ENCODE peak calls at places on chromosomes 3 and 15, in nine cellular contexts. One of them, this sample, is unnamed.

GRCh38 chr3:42539871-42540714 is 37.6 kb downstream of the VIPR1 start:
- DNase-seq in T follicular helper cell: peak
- DNase-seq in RCC 7860: no peak
- DNase-seq in OCI-LY7: peak
- DNase-seq in NCI-H510A treated with DMSO at 0.1 percent for 48 hours: peak
- DNase-seq in tibial nerve: peak
- DNase-seq in effector CD8-positive, alpha-beta T cell: peak
- DNase-seq in cardiac fibroblast: peak
- DNase-seq in type B pancreatic cell: no peak
- DNase-seq in this sample: peak

GRCh38 chr15:68354923-68355322 is 77.0 kb downstream of the ITGA11 start:
- DNase-seq in cardiac fibroblast: peak
- DNase-seq in tibial nerve: no peak
- DNase-seq in RCC 7860: peak
- DNase-seq in effector CD8-positive, alpha-beta T cell: no peak
- DNase-seq in NCI-H510A treated with DMSO at 0.1 percent for 48 hours: no peak
- DNase-seq in T follicular helper cell: no peak
- DNase-seq in type B pancreatic cell: no peak
- DNase-seq in OCI-LY7: no peak
- DNase-seq in this sample: no peak

GRCh38 chr3:164918915-164919314 is 159.4 kb downstream of the SI start:
- DNase-seq in type B pancreatic cell: no peak
- DNase-seq in OCI-LY7: no peak
- DNase-seq in RCC 7860: no peak
- DNase-seq in NCI-H510A treated with DMSO at 0.1 percent for 48 hours: no peak
- DNase-seq in tibial nerve: no peak
- DNase-seq in cardiac fibroblast: no peak
- DNase-seq in T follicular helper cell: no peak
- DNase-seq in effector CD8-positive, alpha-beta T cell: no peak
- DNase-seq in this sample: no peak

GRCh38 chr15:72474912-72475601 is 927 bp downstream of the ARIH1 start:
- DNase-seq in NCI-H510A treated with DMSO at 0.1 percent for 48 hours: peak
- DNase-seq in type B pancreatic cell: peak
- DNase-seq in RCC 7860: peak
- DNase-seq in effector CD8-positive, alpha-beta T cell: peak
- DNase-seq in tibial nerve: peak
- DNase-seq in OCI-LY7: peak
- DNase-seq in T follicular helper cell: peak
- DNase-seq in cardiac fibroblast: peak
- DNase-seq in this sample: peak

GRCh38 chr3:132283440-132283839 is 33.8 kb upstream of the ACP3 start:
- DNase-seq in NCI-H510A treated with DMSO at 0.1 percent for 48 hours: peak
- DNase-seq in effector CD8-positive, alpha-beta T cell: no peak
- DNase-seq in cardiac fibroblast: peak
- DNase-seq in RCC 7860: no peak
- DNase-seq in type B pancreatic cell: no peak
- DNase-seq in OCI-LY7: no peak
- DNase-seq in T follicular helper cell: no peak
- DNase-seq in tibial nerve: peak
- DNase-seq in this sample: peak

GRCh38 chr15:39304201-39304841 is 276.6 kb upstream of the THBS1 start:
- DNase-seq in type B pancreatic cell: no peak
- DNase-seq in cardiac fibroblast: no peak
- DNase-seq in OCI-LY7: no peak
- DNase-seq in tibial nerve: no peak
- DNase-seq in effector CD8-positive, alpha-beta T cell: no peak
- DNase-seq in RCC 7860: no peak
- DNase-seq in NCI-H510A treated with DMSO at 0.1 percent for 48 hours: no peak
- DNase-seq in T follicular helper cell: no peak
- DNase-seq in this sample: no peak

GRCh38 chr3:155664922-155665695 is 79.8 kb downstream of the PLCH1 start:
- DNase-seq in OCI-LY7: no peak
- DNase-seq in effector CD8-positive, alpha-beta T cell: no peak
- DNase-seq in RCC 7860: peak
- DNase-seq in T follicular helper cell: no peak
- DNase-seq in NCI-H510A treated with DMSO at 0.1 percent for 48 hours: no peak
- DNase-seq in tibial nerve: peak
- DNase-seq in cardiac fibroblast: peak
- DNase-seq in type B pancreatic cell: no peak
- DNase-seq in this sample: peak

GRCh38 chr3:197363553-197364409 is 65.4 kb upstream of the DLG1 start:
- DNase-seq in NCI-H510A treated with DMSO at 0.1 percent for 48 hours: no peak
- DNase-seq in tibial nerve: no peak
- DNase-seq in cardiac fibroblast: no peak
- DNase-seq in OCI-LY7: no peak
- DNase-seq in effector CD8-positive, alpha-beta T cell: no peak
- DNase-seq in type B pancreatic cell: no peak
- DNase-seq in T follicular helper cell: no peak
- DNase-seq in RCC 7860: no peak
- DNase-seq in this sample: no peak

GRCh38 chr15:73571346-73571745 is 61.8 kb downstream of the NPTN start:
- DNase-seq in tibial nerve: no peak
- DNase-seq in effector CD8-positive, alpha-beta T cell: no peak
- DNase-seq in OCI-LY7: no peak
- DNase-seq in type B pancreatic cell: no peak
- DNase-seq in cardiac fibroblast: no peak
- DNase-seq in NCI-H510A treated with DMSO at 0.1 percent for 48 hours: peak
- DNase-seq in RCC 7860: no peak
- DNase-seq in T follicular helper cell: no peak
- DNase-seq in this sample: no peak

GRCh38 chr3:193214445-193214844 is 26.6 kb upstream of the PLAAT1 start:
- DNase-seq in T follicular helper cell: no peak
- DNase-seq in tibial nerve: no peak
- DNase-seq in cardiac fibroblast: no peak
- DNase-seq in effector CD8-positive, alpha-beta T cell: no peak
- DNase-seq in type B pancreatic cell: no peak
- DNase-seq in NCI-H510A treated with DMSO at 0.1 percent for 48 hours: peak
- DNase-seq in OCI-LY7: no peak
- DNase-seq in RCC 7860: no peak
- DNase-seq in this sample: no peak

GRCh38 chr15:92324036-92324963 is 69.4 kb upstream of the ST8SIA2 start:
- DNase-seq in RCC 7860: no peak
- DNase-seq in effector CD8-positive, alpha-beta T cell: no peak
- DNase-seq in OCI-LY7: no peak
- DNase-seq in type B pancreatic cell: no peak
- DNase-seq in cardiac fibroblast: no peak
- DNase-seq in NCI-H510A treated with DMSO at 0.1 percent for 48 hours: no peak
- DNase-seq in tibial nerve: no peak
- DNase-seq in T follicular helper cell: no peak
- DNase-seq in this sample: no peak

GRCh38 chr3:194690501-194691372 is 5.1 kb downstream of the FAM43A start:
- DNase-seq in T follicular helper cell: no peak
- DNase-seq in type B pancreatic cell: no peak
- DNase-seq in RCC 7860: no peak
- DNase-seq in NCI-H510A treated with DMSO at 0.1 percent for 48 hours: peak
- DNase-seq in effector CD8-positive, alpha-beta T cell: no peak
- DNase-seq in OCI-LY7: peak
- DNase-seq in cardiac fibroblast: peak
- DNase-seq in tibial nerve: no peak
- DNase-seq in this sample: no peak

GRCh38 chr3:99868438-99868723 is 50.7 kb downstream of the CMSS1 start:
- DNase-seq in T follicular helper cell: no peak
- DNase-seq in RCC 7860: peak
- DNase-seq in NCI-H510A treated with DMSO at 0.1 percent for 48 hours: no peak
- DNase-seq in cardiac fibroblast: peak
- DNase-seq in OCI-LY7: peak
- DNase-seq in effector CD8-positive, alpha-beta T cell: no peak
- DNase-seq in tibial nerve: no peak
- DNase-seq in type B pancreatic cell: no peak
- DNase-seq in this sample: no peak

GRCh38 chr3:8660271-8660731 is 15.7 kb upstream of the SSUH2 start:
- DNase-seq in OCI-LY7: no peak
- DNase-seq in cardiac fibroblast: peak
- DNase-seq in T follicular helper cell: no peak
- DNase-seq in NCI-H510A treated with DMSO at 0.1 percent for 48 hours: no peak
- DNase-seq in effector CD8-positive, alpha-beta T cell: no peak
- DNase-seq in tibial nerve: no peak
- DNase-seq in type B pancreatic cell: no peak
- DNase-seq in RCC 7860: no peak
- DNase-seq in this sample: no peak

GRCh38 chr3:79766474-79767193 is 1.2 kb downstream of the ROBO1 start:
- DNase-seq in effector CD8-positive, alpha-beta T cell: no peak
- DNase-seq in NCI-H510A treated with DMSO at 0.1 percent for 48 hours: no peak
- DNase-seq in cardiac fibroblast: no peak
- DNase-seq in tibial nerve: no peak
- DNase-seq in type B pancreatic cell: no peak
- DNase-seq in OCI-LY7: no peak
- DNase-seq in T follicular helper cell: no peak
- DNase-seq in RCC 7860: no peak
- DNase-seq in this sample: no peak

GRCh38 chr3:53845103-53845880 is 927 bp downstream of the CHDH start:
- DNase-seq in OCI-LY7: peak
- DNase-seq in type B pancreatic cell: no peak
- DNase-seq in cardiac fibroblast: peak
- DNase-seq in tibial nerve: peak
- DNase-seq in RCC 7860: no peak
- DNase-seq in effector CD8-positive, alpha-beta T cell: no peak
- DNase-seq in T follicular helper cell: no peak
- DNase-seq in NCI-H510A treated with DMSO at 0.1 percent for 48 hours: peak
- DNase-seq in this sample: peak

GRCh38 chr3:33884204-33884561 is 85.8 kb downstream of the PDCD6IP start:
- DNase-seq in tibial nerve: no peak
- DNase-seq in T follicular helper cell: no peak
- DNase-seq in NCI-H510A treated with DMSO at 0.1 percent for 48 hours: no peak
- DNase-seq in OCI-LY7: no peak
- DNase-seq in type B pancreatic cell: no peak
- DNase-seq in effector CD8-positive, alpha-beta T cell: no peak
- DNase-seq in cardiac fibroblast: peak
- DNase-seq in RCC 7860: no peak
- DNase-seq in this sample: no peak

GRCh38 chr15:71296032-71296686 is 180.9 kb downstream of the THSD4 start:
- DNase-seq in OCI-LY7: no peak
- DNase-seq in RCC 7860: peak
- DNase-seq in effector CD8-positive, alpha-beta T cell: no peak
- DNase-seq in tibial nerve: no peak
- DNase-seq in NCI-H510A treated with DMSO at 0.1 percent for 48 hours: no peak
- DNase-seq in cardiac fibroblast: peak
- DNase-seq in T follicular helper cell: no peak
- DNase-seq in type B pancreatic cell: no peak
- DNase-seq in this sample: no peak

GRCh38 chr3:194879126-194879887 is 193.6 kb downstream of the FAM43A start:
- DNase-seq in cardiac fibroblast: peak
- DNase-seq in effector CD8-positive, alpha-beta T cell: no peak
- DNase-seq in tibial nerve: no peak
- DNase-seq in RCC 7860: no peak
- DNase-seq in NCI-H510A treated with DMSO at 0.1 percent for 48 hours: no peak
- DNase-seq in type B pancreatic cell: peak
- DNase-seq in OCI-LY7: peak
- DNase-seq in T follicular helper cell: no peak
- DNase-seq in this sample: no peak

GRCh38 chr3:42819351-42819965 is 10.2 kb downstream of the ACKR2 start:
- DNase-seq in RCC 7860: no peak
- DNase-seq in NCI-H510A treated with DMSO at 0.1 percent for 48 hours: peak
- DNase-seq in OCI-LY7: no peak
- DNase-seq in type B pancreatic cell: no peak
- DNase-seq in tibial nerve: no peak
- DNase-seq in effector CD8-positive, alpha-beta T cell: no peak
- DNase-seq in cardiac fibroblast: no peak
- DNase-seq in T follicular helper cell: no peak
- DNase-seq in this sample: no peak

GRCh38 chr3:125916376-125916978 is 52.5 kb upstream of the ROPN1B start:
- DNase-seq in tibial nerve: peak
- DNase-seq in T follicular helper cell: peak
- DNase-seq in effector CD8-positive, alpha-beta T cell: peak
- DNase-seq in type B pancreatic cell: peak
- DNase-seq in RCC 7860: peak
- DNase-seq in NCI-H510A treated with DMSO at 0.1 percent for 48 hours: peak
- DNase-seq in OCI-LY7: peak
- DNase-seq in cardiac fibroblast: peak
- DNase-seq in this sample: no peak

GRCh38 chr3:103056552-103056951 is 621.7 kb downstream of the ZPLD1 start:
- DNase-seq in NCI-H510A treated with DMSO at 0.1 percent for 48 hours: no peak
- DNase-seq in T follicular helper cell: no peak
- DNase-seq in cardiac fibroblast: no peak
- DNase-seq in type B pancreatic cell: no peak
- DNase-seq in OCI-LY7: no peak
- DNase-seq in tibial nerve: no peak
- DNase-seq in effector CD8-positive, alpha-beta T cell: no peak
- DNase-seq in RCC 7860: no peak
- DNase-seq in this sample: no peak

GRCh38 chr15:96115642-96116041 is 214.9 kb upstream of the NR2F2 start:
- DNase-seq in NCI-H510A treated with DMSO at 0.1 percent for 48 hours: no peak
- DNase-seq in T follicular helper cell: no peak
- DNase-seq in type B pancreatic cell: no peak
- DNase-seq in tibial nerve: no peak
- DNase-seq in OCI-LY7: no peak
- DNase-seq in effector CD8-positive, alpha-beta T cell: no peak
- DNase-seq in cardiac fibroblast: peak
- DNase-seq in RCC 7860: peak
- DNase-seq in this sample: no peak

GRCh38 chr3:194808709-194809108 is 123.0 kb downstream of the FAM43A start:
- DNase-seq in NCI-H510A treated with DMSO at 0.1 percent for 48 hours: no peak
- DNase-seq in effector CD8-positive, alpha-beta T cell: no peak
- DNase-seq in RCC 7860: peak
- DNase-seq in tibial nerve: no peak
- DNase-seq in cardiac fibroblast: peak
- DNase-seq in T follicular helper cell: no peak
- DNase-seq in type B pancreatic cell: no peak
- DNase-seq in OCI-LY7: no peak
- DNase-seq in this sample: no peak

This sample was measured in adrenal gland.